ENCODE peak calls at places on chromosomes 16 and 17, in five cellular contexts. D is endothelial cell of umbilical vein, F is A549, T is HCT116, U is H1. M is an unnamed sample.

GRCh38 chr16:70781800-70782199 is 19.2 kb downstream of the VAC14 start:
- DNase-seq in D (no peak), F (no peak), T (no peak), U (no peak), M (no peak)

GRCh38 chr17:60506312-60506711 is 19.7 kb downstream of the APPBP2 start:
- DNase-seq in D (peak), F (no peak), T (no peak), U (no peak), M (peak)

GRCh38 chr17:79294459-79295071 is 219.9 kb downstream of the ENGASE start:
- DNase-seq in D (peak), F (peak), T (no peak), U (peak), M (peak)

GRCh38 chr17:11935734-11936406 is 61.4 kb downstream of the ZNF18 start:
- DNase-seq in D (peak), F (no peak), T (peak), U (peak), M (peak)

GRCh38 chr16:84526794-84527485 is 22.5 kb upstream of the MEAK7 start:
- DNase-seq in D (peak), F (no peak), T (no peak), U (no peak), M (no peak)

GRCh38 chr16:79997257-79997656 is 396.7 kb upstream of the MAF start:
- DNase-seq in D (peak), F (no peak), T (no peak), U (peak), M (peak)

GRCh38 chr16:65044861-65045260 is 77.0 kb downstream of the CDH11 start:
- DNase-seq in D (no peak), F (no peak), T (no peak), U (no peak), M (no peak)

GRCh38 chr17:78818932-78819331 is 21.7 kb downstream of the USP36 start:
- DNase-seq in D (peak), F (no peak), T (no peak), U (no peak), M (no peak)

GRCh38 chr16:61730997-61731396 is 305.2 kb downstream of the CDH8 start:
- DNase-seq in D (no peak), F (no peak), T (no peak), U (no peak), M (no peak)

GRCh38 chr17:74192950-74193781 is 10.3 kb upstream of the RPL38 start:
- DNase-seq in D (no peak), F (no peak), T (no peak), U (no peak), M (peak)

GRCh38 chr17:74786411-74787097 is 10.4 kb upstream of the NAT9 start:
- DNase-seq in D (no peak), F (no peak), T (no peak), U (no peak), M (no peak)

GRCh38 chr17:49438885-49439284 is 24.2 kb upstream of the PHB1 start:
- DNase-seq in D (no peak), F (no peak), T (no peak), U (no peak), M (peak)

GRCh38 chr17:77846531-77847085 is 111.9 kb upstream of the TNRC6C start:
- DNase-seq in D (no peak), F (no peak), T (no peak), U (no peak), M (peak)

GRCh38 chr16:79170565-79171242 is 429.8 kb downstream of the MAF start:
- DNase-seq in D (no peak), F (no peak), T (no peak), U (no peak), M (peak)

GRCh38 chr17:81148571-81148970 is 16.7 kb upstream of the PVALEF start:
- DNase-seq in D (no peak), F (no peak), T (no peak), U (no peak), M (no peak)

GRCh38 chr17:31428512-31428911 is 37.0 kb downstream of the RAB11FIP4 start:
- DNase-seq in D (no peak), F (no peak), T (no peak), U (no peak), M (no peak)

GRCh38 chr16:47142469-47143328 is 1.0 kb downstream of the NETO2 start:
- DNase-seq in D (peak), F (peak), T (no peak), U (no peak), M (peak)

GRCh38 chr17:79515646-79516604 is 94.9 kb downstream of the RBFOX3 start:
- DNase-seq in D (no peak), F (no peak), T (no peak), U (no peak), M (no peak)

GRCh38 chr16:180921-181667 is 835 bp downstream of the HBQ1 start:
- DNase-seq in D (peak), F (peak), T (peak), U (peak), M (peak)

GRCh38 chr16:85838876-85839585 is 39.5 kb downstream of the COX4I1 start:
- DNase-seq in D (no peak), F (no peak), T (no peak), U (no peak), M (no peak)

GRCh38 chr16:28538733-28539596 is at the start of gene NUPR1:
- DNase-seq in D (peak), F (peak), T (no peak), U (no peak), M (no peak)

GRCh38 chr17:75571197-75571884 is 16.3 kb upstream of the MYO15B start:
- DNase-seq in D (peak), F (no peak), T (no peak), U (no peak), M (peak)

GRCh38 chr16:55435387-55435786 is 43.6 kb upstream of the MMP2 start:
- DNase-seq in D (no peak), F (no peak), T (no peak), U (no peak), M (peak)

GRCh38 chr17:40448639-40449261 is 5.5 kb downstream of the IGFBP4 start:
- DNase-seq in D (peak), F (no peak), T (no peak), U (no peak), M (no peak)
- TF ChIP-seq POLR2A in D (no peak), F (no peak), T (no peak), U (no peak), M (no peak)

GRCh38 chr17:58387834-58388233 is 29.5 kb downstream of the RNF43 start:
- DNase-seq in D (no peak), F (no peak), T (peak), U (no peak), M (no peak)
- TF ChIP-seq MAX in D (no peak), F (no peak), T (peak), U (no peak), M (no peak)

DNA sequence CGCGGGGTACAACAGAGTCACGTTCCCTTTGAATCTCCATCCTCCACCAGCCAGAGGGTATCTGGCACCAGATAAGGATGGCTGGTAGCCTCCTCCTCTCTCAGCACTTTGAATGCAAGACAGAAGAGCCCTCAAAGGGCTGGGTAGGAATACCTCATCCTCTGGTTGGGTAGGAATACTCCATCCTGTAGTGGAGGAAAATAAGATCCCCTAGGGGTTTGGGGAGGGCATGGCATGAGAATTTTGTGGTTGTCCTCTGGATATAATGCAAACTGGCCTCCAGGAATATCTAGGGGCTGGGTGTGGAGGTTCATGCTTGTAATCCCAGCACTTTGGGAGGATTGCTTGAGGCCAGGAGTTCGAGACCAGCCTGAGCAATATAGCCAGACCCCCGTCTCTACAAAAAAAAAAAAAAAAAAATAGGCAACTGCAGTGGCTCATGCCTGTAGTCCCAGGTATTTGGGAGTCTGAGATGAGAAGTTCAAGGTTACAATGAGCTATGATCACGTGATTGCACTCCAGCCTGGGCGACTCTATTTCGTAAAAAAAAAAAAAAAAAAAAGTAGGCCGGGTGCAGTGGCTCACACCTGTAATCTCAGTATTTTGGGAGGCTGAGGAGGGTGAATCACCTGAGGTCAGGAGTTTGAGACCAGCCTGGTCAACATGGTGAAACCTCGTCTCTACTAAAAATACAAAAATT is 2.7 kb downstream of the IGFBP4 start:
- DNase-seq in D (no peak), F (peak), T (no peak), U (no peak), M (no peak)
- TF ChIP-seq POLR2A in D (no peak), F (no peak), T (no peak), U (no peak), M (no peak)

GRCh38 chr16:27426423-27427408 is 24.7 kb downstream of the IL21R start:
- DNase-seq in D (peak), F (no peak), T (peak), U (peak), M (peak)
- TF ChIP-seq MAX in D (no peak), F (peak), T (peak), U (no peak), M (no peak)

M was measured in NB4.